ENCODE peak calls at places on chromosome 4, in four cellular contexts. One of them, this sample, is unnamed.

GRCh38 chr4:158410272-158410671 is 111.4 kb upstream of the RXFP1 start:
- DNase-seq in astrocyte of the cerebellum: no peak
- DNase-seq in stimulated activated CD4-positive, alpha-beta T cell treated with anti-CD3 and anti-CD28 coated beads, Interleukin-1b, Interleukin-23, amount 100 ng/mL, for 24 hours: no peak
- DNase-seq in iris pigment epithelial cell: peak; percentile 14
- DNase-seq in this sample: no peak

GRCh38 chr4:31234494-31234893 is 514.3 kb downstream of the PCDH7 start:
- DNase-seq in astrocyte of the cerebellum: no peak
- DNase-seq in stimulated activated CD4-positive, alpha-beta T cell treated with anti-CD3 and anti-CD28 coated beads, Interleukin-1b, Interleukin-23, amount 100 ng/mL, for 24 hours: no peak
- DNase-seq in iris pigment epithelial cell: peak; percentile 3
- DNase-seq in this sample: no peak

GRCh38 chr4:127734976-127735375 is 4.8 kb downstream of the SLC25A31 start:
- DNase-seq in astrocyte of the cerebellum: no peak
- DNase-seq in stimulated activated CD4-positive, alpha-beta T cell treated with anti-CD3 and anti-CD28 coated beads, Interleukin-1b, Interleukin-23, amount 100 ng/mL, for 24 hours: no peak
- DNase-seq in iris pigment epithelial cell: no peak
- DNase-seq in this sample: no peak

GRCh38 chr4:159398236-159398638 is 295.4 kb downstream of the RAPGEF2 start:
- DNase-seq in astrocyte of the cerebellum: no peak
- DNase-seq in stimulated activated CD4-positive, alpha-beta T cell treated with anti-CD3 and anti-CD28 coated beads, Interleukin-1b, Interleukin-23, amount 100 ng/mL, for 24 hours: no peak
- DNase-seq in iris pigment epithelial cell: peak; percentile 21
- DNase-seq in this sample: no peak

GRCh38 chr4:175453456-175453855 is 358.6 kb downstream of the GPM6A start:
- DNase-seq in astrocyte of the cerebellum: no peak
- DNase-seq in stimulated activated CD4-positive, alpha-beta T cell treated with anti-CD3 and anti-CD28 coated beads, Interleukin-1b, Interleukin-23, amount 100 ng/mL, for 24 hours: no peak
- DNase-seq in iris pigment epithelial cell: peak; percentile 54
- DNase-seq in this sample: no peak

GRCh38 chr4:65917486-65917885 is 247.2 kb upstream of the EPHA5 start:
- DNase-seq in astrocyte of the cerebellum: no peak
- DNase-seq in stimulated activated CD4-positive, alpha-beta T cell treated with anti-CD3 and anti-CD28 coated beads, Interleukin-1b, Interleukin-23, amount 100 ng/mL, for 24 hours: no peak
- DNase-seq in iris pigment epithelial cell: peak; percentile 46
- DNase-seq in this sample: no peak

GRCh38 chr4:154958621-154959358 is 177.7 kb downstream of the RBM46 start:
- DNase-seq in astrocyte of the cerebellum: peak; percentile 12
- DNase-seq in stimulated activated CD4-positive, alpha-beta T cell treated with anti-CD3 and anti-CD28 coated beads, Interleukin-1b, Interleukin-23, amount 100 ng/mL, for 24 hours: no peak
- DNase-seq in iris pigment epithelial cell: peak; percentile 3
- DNase-seq in this sample: no peak

GRCh38 chr4:152273343-152273742 is 262.5 kb downstream of the FBXW7 start:
- DNase-seq in astrocyte of the cerebellum: no peak
- DNase-seq in stimulated activated CD4-positive, alpha-beta T cell treated with anti-CD3 and anti-CD28 coated beads, Interleukin-1b, Interleukin-23, amount 100 ng/mL, for 24 hours: no peak
- DNase-seq in iris pigment epithelial cell: no peak
- DNase-seq in this sample: no peak

GRCh38 chr4:127586922-127587571 is 45.7 kb upstream of the INTU start:
- DNase-seq in astrocyte of the cerebellum: peak; percentile 20
- DNase-seq in stimulated activated CD4-positive, alpha-beta T cell treated with anti-CD3 and anti-CD28 coated beads, Interleukin-1b, Interleukin-23, amount 100 ng/mL, for 24 hours: no peak
- DNase-seq in iris pigment epithelial cell: peak; percentile 68
- DNase-seq in this sample: no peak

GRCh38 chr4:139950568-139950967 is 203.4 kb downstream of the MAML3 start:
- DNase-seq in astrocyte of the cerebellum: peak; percentile 74
- DNase-seq in stimulated activated CD4-positive, alpha-beta T cell treated with anti-CD3 and anti-CD28 coated beads, Interleukin-1b, Interleukin-23, amount 100 ng/mL, for 24 hours: no peak
- DNase-seq in iris pigment epithelial cell: peak; percentile 75
- DNase-seq in this sample: no peak

GRCh38 chr4:1932736-1933135 is 61.5 kb downstream of the NSD2 start:
- DNase-seq in astrocyte of the cerebellum: no peak
- DNase-seq in stimulated activated CD4-positive, alpha-beta T cell treated with anti-CD3 and anti-CD28 coated beads, Interleukin-1b, Interleukin-23, amount 100 ng/mL, for 24 hours: no peak
- DNase-seq in iris pigment epithelial cell: no peak
- DNase-seq in this sample: no peak

GRCh38 chr4:11487139-11487538 is 58.4 kb upstream of the HS3ST1 start:
- DNase-seq in astrocyte of the cerebellum: no peak
- DNase-seq in stimulated activated CD4-positive, alpha-beta T cell treated with anti-CD3 and anti-CD28 coated beads, Interleukin-1b, Interleukin-23, amount 100 ng/mL, for 24 hours: no peak
- DNase-seq in iris pigment epithelial cell: no peak
- DNase-seq in this sample: no peak

GRCh38 chr4:41963105-41963504 is 18.5 kb upstream of the DCAF4L1 start:
- DNase-seq in astrocyte of the cerebellum: no peak
- DNase-seq in stimulated activated CD4-positive, alpha-beta T cell treated with anti-CD3 and anti-CD28 coated beads, Interleukin-1b, Interleukin-23, amount 100 ng/mL, for 24 hours: no peak
- DNase-seq in iris pigment epithelial cell: peak; percentile 34
- DNase-seq in this sample: no peak

GRCh38 chr4:39103291-39103690 is 41.3 kb downstream of the KLHL5 start:
- DNase-seq in astrocyte of the cerebellum: no peak
- DNase-seq in stimulated activated CD4-positive, alpha-beta T cell treated with anti-CD3 and anti-CD28 coated beads, Interleukin-1b, Interleukin-23, amount 100 ng/mL, for 24 hours: no peak
- DNase-seq in iris pigment epithelial cell: no peak
- DNase-seq in this sample: no peak

GRCh38 chr4:3217771-3218170 is 31.2 kb upstream of the MSANTD1 start:
- DNase-seq in astrocyte of the cerebellum: no peak
- DNase-seq in stimulated activated CD4-positive, alpha-beta T cell treated with anti-CD3 and anti-CD28 coated beads, Interleukin-1b, Interleukin-23, amount 100 ng/mL, for 24 hours: no peak
- DNase-seq in iris pigment epithelial cell: no peak
- DNase-seq in this sample: no peak

GRCh38 chr4:155025762-155026457 is 182.5 kb upstream of the NPY2R start:
- DNase-seq in astrocyte of the cerebellum: no peak
- DNase-seq in stimulated activated CD4-positive, alpha-beta T cell treated with anti-CD3 and anti-CD28 coated beads, Interleukin-1b, Interleukin-23, amount 100 ng/mL, for 24 hours: no peak
- DNase-seq in iris pigment epithelial cell: peak; percentile 27
- DNase-seq in this sample: no peak

GRCh38 chr4:87011340-87012034 is 76.7 kb downstream of the AFF1 start:
- DNase-seq in astrocyte of the cerebellum: peak; percentile 53
- DNase-seq in stimulated activated CD4-positive, alpha-beta T cell treated with anti-CD3 and anti-CD28 coated beads, Interleukin-1b, Interleukin-23, amount 100 ng/mL, for 24 hours: no peak
- DNase-seq in iris pigment epithelial cell: peak; percentile 97
- DNase-seq in this sample: no peak

GRCh38 chr4:125994024-125994423 is 679.3 kb downstream of the FAT4 start:
- DNase-seq in astrocyte of the cerebellum: no peak
- DNase-seq in stimulated activated CD4-positive, alpha-beta T cell treated with anti-CD3 and anti-CD28 coated beads, Interleukin-1b, Interleukin-23, amount 100 ng/mL, for 24 hours: no peak
- DNase-seq in iris pigment epithelial cell: no peak
- DNase-seq in this sample: no peak

GRCh38 chr4:163484906-163485305 is 9.6 kb upstream of the TMA16 start:
- DNase-seq in astrocyte of the cerebellum: peak; percentile 47
- DNase-seq in stimulated activated CD4-positive, alpha-beta T cell treated with anti-CD3 and anti-CD28 coated beads, Interleukin-1b, Interleukin-23, amount 100 ng/mL, for 24 hours: peak; percentile 11
- DNase-seq in iris pigment epithelial cell: peak; percentile 45
- DNase-seq in this sample: peak; percentile 25

GRCh38 chr4:58600290-58600689 is 1490.1 kb upstream of the IGFBP7 start:
- DNase-seq in astrocyte of the cerebellum: no peak
- DNase-seq in stimulated activated CD4-positive, alpha-beta T cell treated with anti-CD3 and anti-CD28 coated beads, Interleukin-1b, Interleukin-23, amount 100 ng/mL, for 24 hours: no peak
- DNase-seq in iris pigment epithelial cell: no peak
- DNase-seq in this sample: no peak

GRCh38 chr4:88526221-88526815 is 2.7 kb upstream of the PYURF start:
- DNase-seq in astrocyte of the cerebellum: no peak
- DNase-seq in stimulated activated CD4-positive, alpha-beta T cell treated with anti-CD3 and anti-CD28 coated beads, Interleukin-1b, Interleukin-23, amount 100 ng/mL, for 24 hours: no peak
- DNase-seq in iris pigment epithelial cell: peak; percentile 16
- DNase-seq in this sample: no peak

GRCh38 chr4:4781936-4782754 is 77.3 kb upstream of the MSX1 start:
- DNase-seq in astrocyte of the cerebellum: no peak
- DNase-seq in stimulated activated CD4-positive, alpha-beta T cell treated with anti-CD3 and anti-CD28 coated beads, Interleukin-1b, Interleukin-23, amount 100 ng/mL, for 24 hours: no peak
- DNase-seq in iris pigment epithelial cell: peak; percentile 34
- DNase-seq in this sample: no peak

GRCh38 chr4:91092398-91092955 is 965.3 kb downstream of the CCSER1 start:
- DNase-seq in astrocyte of the cerebellum: no peak
- DNase-seq in stimulated activated CD4-positive, alpha-beta T cell treated with anti-CD3 and anti-CD28 coated beads, Interleukin-1b, Interleukin-23, amount 100 ng/mL, for 24 hours: no peak
- DNase-seq in iris pigment epithelial cell: no peak
- DNase-seq in this sample: no peak

GRCh38 chr4:14641871-14642270 is 360.4 kb upstream of the CPEB2 start:
- DNase-seq in astrocyte of the cerebellum: no peak
- DNase-seq in stimulated activated CD4-positive, alpha-beta T cell treated with anti-CD3 and anti-CD28 coated beads, Interleukin-1b, Interleukin-23, amount 100 ng/mL, for 24 hours: no peak
- DNase-seq in iris pigment epithelial cell: no peak
- DNase-seq in this sample: no peak

GRCh38 chr4:65668201-65669007 is 1.9 kb downstream of the EPHA5 start:
- DNase-seq in astrocyte of the cerebellum: peak; percentile 24
- DNase-seq in stimulated activated CD4-positive, alpha-beta T cell treated with anti-CD3 and anti-CD28 coated beads, Interleukin-1b, Interleukin-23, amount 100 ng/mL, for 24 hours: no peak
- DNase-seq in iris pigment epithelial cell: no peak
- DNase-seq in this sample: peak; percentile 73

GRCh38 chr4:6834867-6835266 is 52.3 kb downstream of the KIAA0232 start:
- DNase-seq in astrocyte of the cerebellum: no peak
- DNase-seq in stimulated activated CD4-positive, alpha-beta T cell treated with anti-CD3 and anti-CD28 coated beads, Interleukin-1b, Interleukin-23, amount 100 ng/mL, for 24 hours: no peak
- DNase-seq in iris pigment epithelial cell: peak; percentile 67
- DNase-seq in this sample: no peak

GRCh38 chr4:82560853-82561744 is 689 bp downstream of the TMEM150C start:
- DNase-seq in astrocyte of the cerebellum: no peak
- DNase-seq in stimulated activated CD4-positive, alpha-beta T cell treated with anti-CD3 and anti-CD28 coated beads, Interleukin-1b, Interleukin-23, amount 100 ng/mL, for 24 hours: no peak
- DNase-seq in iris pigment epithelial cell: no peak
- DNase-seq in this sample: peak; percentile 49

GRCh38 chr4:102335616-102336015 is 9.7 kb downstream of the SLC39A8 start:
- DNase-seq in astrocyte of the cerebellum: no peak
- DNase-seq in stimulated activated CD4-positive, alpha-beta T cell treated with anti-CD3 and anti-CD28 coated beads, Interleukin-1b, Interleukin-23, amount 100 ng/mL, for 24 hours: no peak
- DNase-seq in iris pigment epithelial cell: no peak
- DNase-seq in this sample: no peak

GRCh38 chr4:168853770-168854169 is 156.3 kb downstream of the CBR4 start:
- DNase-seq in astrocyte of the cerebellum: no peak
- DNase-seq in stimulated activated CD4-positive, alpha-beta T cell treated with anti-CD3 and anti-CD28 coated beads, Interleukin-1b, Interleukin-23, amount 100 ng/mL, for 24 hours: no peak
- DNase-seq in iris pigment epithelial cell: no peak
- DNase-seq in this sample: no peak

GRCh38 chr4:153000068-153000420 is 63.9 kb downstream of the FHDC1 start:
- DNase-seq in astrocyte of the cerebellum: no peak
- DNase-seq in stimulated activated CD4-positive, alpha-beta T cell treated with anti-CD3 and anti-CD28 coated beads, Interleukin-1b, Interleukin-23, amount 100 ng/mL, for 24 hours: no peak
- DNase-seq in iris pigment epithelial cell: no peak
- DNase-seq in this sample: no peak